ENCODE peak calls at places on chromosomes 5 and 9, in nine cellular contexts. E is psoas muscle, B is A549, F is heart left ventricle, O is HepG2, H is cardiac muscle cell, L is OCI-LY7, G is esophagus squamous epithelium, I is pancreas. S is an unnamed sample.

GRCh38 chr5:143168171-143168681 is 235.3 kb downstream of the NR3C1 start:
- DNase-seq in E (no peak), B (no peak), F (no peak), O (no peak), H (no peak), L (no peak), G (no peak), I (no peak), S (no peak)

GRCh38 chr9:36870960-36871359 is 163.1 kb downstream of the PAX5 start:
- DNase-seq in E (peak; percentile 19), B (no peak), F (no peak), O (no peak), H (no peak), L (no peak), G (no peak), I (no peak), S (no peak)

GRCh38 chr5:157820593-157821252 is 38.2 kb downstream of the CLINT1 start:
- DNase-seq in E (no peak), B (peak; percentile 20), F (no peak), O (peak; percentile 64), H (peak; percentile 66), L (peak; percentile 83), G (no peak), I (no peak), S (no peak)

GRCh38 chr5:149904293-149904886 is 40.2 kb downstream of the PDE6A start:
- DNase-seq in E (no peak), B (no peak), F (no peak), O (peak; percentile 51), H (no peak), L (no peak), G (no peak), I (no peak), S (no peak)

GRCh38 chr9:81776390-81776789 is 87.0 kb upstream of the TLE1 start:
- DNase-seq in E (no peak), B (no peak), F (no peak), O (no peak), H (no peak), L (no peak), G (no peak), I (no peak), S (no peak)

GRCh38 chr9:4435197-4435596 is 55.1 kb upstream of the SLC1A1 start:
- DNase-seq in E (no peak), B (no peak), F (no peak), O (no peak), H (no peak), L (no peak), G (no peak), I (no peak), S (no peak)

GRCh38 chr9:28956111-28956880 is 1383.0 kb upstream of the C9orf72 start:
- DNase-seq in E (no peak), B (no peak), F (no peak), O (no peak), H (no peak), L (no peak), G (no peak), I (no peak), S (no peak)

GRCh38 chr5:122591828-122592227 is 183.1 kb upstream of the SNX2 start:
- DNase-seq in E (no peak), B (no peak), F (no peak), O (no peak), H (no peak), L (no peak), G (no peak), I (no peak), S (no peak)

GRCh38 chr5:102498271-102499034 is at the start of gene SLCO6A1:
- DNase-seq in E (peak; percentile 37), B (no peak), F (no peak), O (no peak), H (no peak), L (no peak), G (no peak), I (no peak), S (no peak)
- TF ChIP-seq CTCF in E (no peak), B (no peak), F (no peak), O (no peak), H (no peak), L (no peak), G (no peak), I (no peak), S (no peak)

DNA sequence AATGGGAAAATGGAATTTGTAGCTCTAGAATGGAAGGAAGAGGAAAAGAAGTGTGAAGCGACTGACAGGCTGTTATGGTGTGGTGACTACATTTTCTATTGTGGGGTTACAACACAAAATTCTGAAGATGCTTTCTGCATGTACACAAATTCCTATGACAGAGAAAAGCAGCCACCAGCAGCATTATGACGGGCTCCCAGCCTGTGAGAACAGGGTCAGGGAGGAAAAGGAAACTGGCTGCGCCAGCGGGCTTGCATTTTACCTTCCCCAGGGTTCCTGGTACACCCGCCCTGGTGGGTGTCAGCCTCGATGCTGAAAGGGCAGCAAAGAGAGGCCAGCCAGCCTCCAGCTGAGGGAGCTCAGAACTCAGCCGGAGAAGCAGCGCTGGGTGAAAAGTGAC is 41.0 kb downstream of the DDX31 start:
- DNase-seq in E (no peak), B (no peak), F (no peak), O (no peak), H (no peak), L (no peak), G (no peak), I (no peak), S (no peak)
- H3K4me1 ChIP-seq in E (no peaks in the 10 kb centered on the region), B (no peaks in the 10 kb centered on the region), F (no peaks in the 10 kb centered on the region), O (peaks cover 9% of the 10 kb centered on the region), H (no peaks in the 10 kb centered on the region), L (no peaks in the 10 kb centered on the region), G (no peaks in the 10 kb centered on the region), I (no peaks in the 10 kb centered on the region), S (no peaks in the 10 kb centered on the region)

GRCh38 chr9:20636883-20637440 is 14.7 kb upstream of the MLLT3 start:
- DNase-seq in E (no peak), B (no peak), F (no peak), O (no peak), H (no peak), L (no peak), G (no peak), I (no peak), S (no peak)
- TF ChIP-seq CTCF in E (no peak), B (no peak), F (no peak), O (no peak), H (no peak), L (no peak), G (no peak), I (no peak), S (no peak)

GRCh38 chr5:39443911-39444310 is 19.1 kb upstream of the DAB2 start:
- DNase-seq in E (no peak), B (no peak), F (no peak), O (no peak), H (no peak), L (no peak), G (no peak), I (no peak), S (no peak)

GRCh38 chr5:39441838-39442237 is 17.1 kb upstream of the DAB2 start:
- DNase-seq in E (no peak), B (no peak), F (no peak), O (no peak), H (no peak), L (no peak), G (no peak), I (no peak), S (no peak)

GRCh38 chr5:39437469-39437868 is 12.7 kb upstream of the DAB2 start:
- DNase-seq in E (no peak), B (no peak), F (no peak), O (peak; percentile 90), H (no peak), L (no peak), G (no peak), I (no peak), S (no peak)

GRCh38 chr5:39439582-39439981 is 14.8 kb upstream of the DAB2 start:
- DNase-seq in E (no peak), B (no peak), F (no peak), O (no peak), H (no peak), L (no peak), G (no peak), I (no peak), S (no peak)

DNA sequence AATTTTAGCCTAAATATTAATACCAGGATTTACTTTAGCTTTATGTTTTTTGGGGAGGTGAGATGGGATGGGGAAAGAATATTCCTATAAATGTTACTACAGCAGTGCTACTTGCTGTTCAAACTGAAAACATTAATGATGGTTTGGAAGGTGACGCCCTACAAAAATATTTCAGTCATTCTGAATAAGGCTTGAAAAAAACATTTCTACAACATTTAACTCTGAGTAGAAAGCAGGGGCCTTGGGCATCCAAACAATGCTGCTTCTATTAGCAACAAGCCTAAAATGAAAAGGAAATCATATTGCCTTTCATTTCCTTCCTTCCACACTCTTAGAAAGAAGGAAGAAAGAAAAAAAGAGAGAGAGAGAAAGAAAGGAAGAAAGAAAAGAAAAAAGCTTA is 16.2 kb upstream of the DAB2 start:
- DNase-seq in E (no peak), B (no peak), F (no peak), O (no peak), H (no peak), L (no peak), G (no peak), I (no peak), S (no peak)
- H3K4me1 ChIP-seq in E (no peaks in the 10 kb centered on the region), B (peaks cover 23% of the 10 kb centered on the region), F (peaks cover 12% of the 10 kb centered on the region), O (peaks cover 12% of the 10 kb centered on the region), H (no peaks in the 10 kb centered on the region), L (no peaks in the 10 kb centered on the region), G (no peaks in the 10 kb centered on the region), I (no peaks in the 10 kb centered on the region), S (peaks cover 2% of the 10 kb centered on the region)

DNA sequence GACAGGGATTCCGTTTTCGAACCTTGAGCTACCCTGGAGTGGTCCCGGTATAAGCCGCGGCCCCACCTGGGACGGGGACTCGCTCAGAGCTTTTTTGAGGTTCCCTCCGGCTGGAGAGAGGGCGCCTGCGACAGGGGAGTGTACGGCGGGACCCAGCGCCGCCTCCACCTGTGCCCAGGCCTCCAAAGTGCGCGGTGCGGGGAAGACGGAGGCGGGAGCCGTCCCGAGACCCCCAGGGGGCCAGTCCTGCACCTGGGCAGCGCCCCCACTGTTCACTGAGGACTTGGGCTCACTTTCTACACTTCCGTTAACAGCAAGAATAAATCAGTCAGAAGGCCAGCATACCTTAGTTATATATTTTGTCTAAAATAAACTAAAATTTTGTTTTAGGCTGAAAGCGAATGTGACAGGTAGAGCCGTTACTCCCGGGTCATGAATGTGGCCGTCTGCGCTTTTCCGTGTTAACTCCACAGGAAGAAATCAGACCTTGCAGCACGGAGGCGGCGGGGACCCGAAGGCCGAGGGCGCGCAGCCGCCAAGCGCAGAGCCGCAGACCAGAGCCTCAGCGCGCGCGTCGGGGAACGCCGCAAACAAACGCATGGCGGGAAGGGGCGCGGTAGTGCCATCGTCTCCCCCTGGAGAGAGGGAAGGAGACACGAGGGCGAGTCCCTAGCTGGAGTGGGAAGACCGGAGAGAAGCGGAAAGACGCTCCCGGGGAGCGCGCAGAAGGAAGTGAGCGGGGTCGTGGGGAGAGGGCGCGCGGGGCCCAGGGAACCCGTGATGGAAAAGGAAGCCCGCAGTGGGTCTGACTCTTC is 14.1 kb downstream of the TRIM7 start:
- DNase-seq in E (peak; percentile 79), B (no peak), F (no peak), O (no peak), H (peak; percentile 70), L (peak; percentile 77), G (no peak), I (peak; percentile 61), S (peak; percentile 47)
- TF ChIP-seq CTCF in E (no peak), B (peak; percentile 47), F (no peak), O (peak; percentile 46), H (peak; percentile 32), L (peak; percentile 83), G (peak; percentile 12), I (no peak), S (no peak)

DNA sequence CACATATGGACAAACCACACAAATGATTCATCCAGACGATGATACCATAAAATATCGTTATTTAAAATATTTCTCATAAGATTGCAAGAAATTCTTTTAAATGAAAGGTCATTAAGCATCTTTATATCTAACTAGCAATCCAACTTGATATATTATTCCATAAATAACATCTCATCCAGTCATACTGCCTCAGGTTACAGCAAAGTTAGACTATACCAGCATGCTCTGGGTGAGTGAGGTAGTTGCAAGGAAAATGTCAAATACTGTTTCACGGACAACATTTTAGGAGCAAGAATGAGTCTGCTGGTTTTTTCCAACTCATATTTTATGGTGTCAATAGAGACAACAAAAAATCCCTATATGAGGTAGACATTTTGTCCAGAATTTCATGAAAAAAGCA is 200.9 kb upstream of the TRPM3 start:
- DNase-seq in E (no peak), B (no peak), F (no peak), O (no peak), H (no peak), L (no peak), G (no peak), I (no peak), S (no peak)
- H3K4me1 ChIP-seq in E (no peaks in the 10 kb centered on the region), B (no peaks in the 10 kb centered on the region), F (no peaks in the 10 kb centered on the region), O (no peaks in the 10 kb centered on the region), H (no peaks in the 10 kb centered on the region), L (no peaks in the 10 kb centered on the region), G (no peaks in the 10 kb centered on the region), I (no peaks in the 10 kb centered on the region), S (no peaks in the 10 kb centered on the region)